ENCODE peak calls at places on chromosomes 1 and 21, in eight cellular contexts. D is GM23248, L is HCT116, V is PC-3, A is colonic mucosa, Z is astrocyte, W is mammary epithelial cell, F is K562. J is an unnamed sample.

GRCh38 chr1:191668525-191668924 is 489.7 kb upstream of the RGS18 start:
- DNase-seq in D (no peak), L (no peak), V (no peak), A (no peak), Z (no peak), W (no peak), F (no peak), J (no peak)

GRCh38 chr1:168801032-168801745 is 72.2 kb upstream of the DPT start:
- DNase-seq in D (no peak), L (no peak), V (peak), A (no peak), Z (peak), W (no peak), F (no peak), J (no peak)

GRCh38 chr1:244757091-244757939 is 78.1 kb upstream of the COX20 start:
- DNase-seq in D (peak), L (no peak), V (peak), A (no peak), Z (peak), W (no peak), F (no peak), J (no peak)

GRCh38 chr1:12157366-12158231 is 9.2 kb upstream of the TNFRSF1B start:
- DNase-seq in D (no peak), L (no peak), V (peak), A (no peak), Z (no peak), W (no peak), F (no peak), J (no peak)

GRCh38 chr1:160625725-160626498 is 20.9 kb downstream of the SLAMF1 start:
- DNase-seq in D (no peak), L (no peak), V (no peak), A (no peak), Z (no peak), W (no peak), F (no peak), J (no peak)

GRCh38 chr1:63317007-63317813 is 5.2 kb upstream of the FOXD3 start:
- DNase-seq in D (peak), L (peak), V (peak), A (peak), Z (no peak), W (peak), F (peak), J (no peak)

GRCh38 chr1:36366091-36366661 is 19.5 kb downstream of the STK40 start:
- DNase-seq in D (peak), L (no peak), V (no peak), A (no peak), Z (peak), W (no peak), F (no peak), J (no peak)

GRCh38 chr21:31945576-31945975 is 72.8 kb downstream of the HUNK start:
- DNase-seq in D (peak), L (no peak), V (peak), A (no peak), Z (peak), W (no peak), F (no peak), J (no peak)

GRCh38 chr21:43369124-43369523 is 57.8 kb downstream of the SIK1 start:
- DNase-seq in D (peak), L (no peak), V (peak), A (no peak), Z (peak), W (peak), F (no peak), J (no peak)

GRCh38 chr1:9985001-9985400 is 12.0 kb upstream of the RBP7 start:
- DNase-seq in D (no peak), L (no peak), V (no peak), A (no peak), Z (no peak), W (no peak), F (no peak), J (no peak)

GRCh38 chr1:18965206-18966173 is 9.0 kb upstream of the IFFO2 start:
- DNase-seq in D (peak), L (no peak), V (peak), A (no peak), Z (peak), W (peak), F (no peak), J (no peak)

GRCh38 chr1:27954186-27954585 is 5.6 kb upstream of the XKR8 start:
- DNase-seq in D (no peak), L (no peak), V (no peak), A (no peak), Z (no peak), W (no peak), F (no peak), J (no peak)

GRCh38 chr1:31881698-31882000 is 56.5 kb downstream of the PTP4A2 start:
- DNase-seq in D (no peak), L (no peak), V (no peak), A (no peak), Z (no peak), W (no peak), F (no peak), J (no peak)

GRCh38 chr1:186925881-186926676 is 97.3 kb downstream of the PLA2G4A start:
- DNase-seq in D (peak), L (no peak), V (peak), A (no peak), Z (no peak), W (no peak), F (no peak), J (no peak)

GRCh38 chr1:58909162-58909560 is 125.3 kb upstream of the JUN start:
- DNase-seq in D (peak), L (no peak), V (peak), A (no peak), Z (peak), W (peak), F (no peak), J (no peak)

DNA sequence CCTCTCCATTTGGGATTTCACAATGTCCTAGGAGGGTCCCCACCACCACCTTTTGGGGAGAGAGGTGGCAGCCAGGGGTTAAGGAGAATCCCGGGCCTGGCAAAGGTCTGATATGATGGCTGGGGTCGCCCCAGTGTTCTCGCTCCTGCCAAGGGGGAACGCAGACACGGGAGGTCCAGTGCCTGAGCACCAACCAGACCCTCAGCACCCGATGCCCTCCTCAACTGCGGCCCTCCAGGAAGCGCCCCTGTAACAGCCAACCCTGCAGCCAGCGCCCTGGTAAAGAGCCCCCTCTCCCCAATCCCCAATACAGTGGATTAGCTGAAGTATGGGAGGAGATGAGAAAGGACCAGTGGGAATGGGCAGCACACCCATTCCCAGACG is 10.4 kb downstream of the ADAMTSL4 start:
- DNase-seq in D (no peak), L (no peak), V (no peak), A (no peak), Z (no peak), W (no peak), F (no peak), J (no peak)
- H3K9ac ChIP-seq in D (no peak), L (no peak), V (no peak), A (peak), Z (no peak), W (no peak), F (peak), J (no peak)

GRCh38 chr21:37208056-37208705 is 59.0 kb downstream of the VPS26C start:
- DNase-seq in D (peak), L (no peak), V (no peak), A (no peak), Z (no peak), W (no peak), F (peak), J (no peak)

GRCh38 chr21:37208741-37209225 is 58.4 kb downstream of the VPS26C start:
- DNase-seq in D (no peak), L (no peak), V (no peak), A (no peak), Z (no peak), W (no peak), F (no peak), J (no peak)

GRCh38 chr21:37210017-37210593 is 57.0 kb downstream of the VPS26C start:
- DNase-seq in D (no peak), L (no peak), V (no peak), A (no peak), Z (no peak), W (no peak), F (no peak), J (no peak)

GRCh38 chr21:37206531-37206930 is 60.6 kb downstream of the VPS26C start:
- DNase-seq in D (no peak), L (no peak), V (no peak), A (no peak), Z (no peak), W (peak), F (no peak), J (no peak)

GRCh38 chr21:37207441-37208009 is 59.6 kb downstream of the VPS26C start:
- DNase-seq in D (peak), L (peak), V (peak), A (no peak), Z (peak), W (peak), F (no peak), J (no peak)
- H3K27ac ChIP-seq in D (peak), L (peak), V (no peak), A (no peak), Z (no peak), W (peak), F (peak), J (no peak)

GRCh38 chr1:116666090-116666489 is 1.4 kb downstream of the IGSF3 start:
- DNase-seq in D (peak), L (no peak), V (peak), A (peak), Z (no peak), W (no peak), F (no peak), J (no peak)
- H3K4me3 ChIP-seq in D (no peak), L (no peak), V (peak), A (peak), Z (no peak), W (peak), F (no peak), J (peak)

DNA sequence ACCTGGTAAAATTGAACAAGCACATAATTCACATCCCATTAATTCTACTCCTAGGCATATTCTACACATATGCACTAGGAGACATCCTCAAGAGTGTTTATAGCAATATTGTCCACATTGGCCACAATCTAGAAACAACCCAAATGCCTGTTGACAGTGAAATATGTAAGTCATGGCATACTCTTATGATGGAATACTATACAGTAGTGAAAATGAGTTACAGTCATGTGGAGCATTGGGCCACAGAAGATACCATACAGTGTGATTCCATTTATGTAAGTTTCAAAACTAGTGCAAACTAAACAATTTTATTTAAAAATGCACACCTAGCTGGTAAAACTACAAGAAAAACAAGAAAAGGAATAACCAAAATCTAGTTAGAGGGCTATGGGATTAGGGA is 19.1 kb downstream of the CHIT1 start:
- DNase-seq in D (no peak), L (no peak), V (no peak), A (no peak), Z (no peak), W (no peak), F (no peak), J (no peak)
- H3K9ac ChIP-seq in D (no peak), L (no peak), V (no peak), A (no peak), Z (no peak), W (no peak), F (no peak), J (no peak)

GRCh38 chr21:28754862-28755261 is 237.8 kb downstream of the LTN1 start:
- DNase-seq in D (no peak), L (no peak), V (no peak), A (no peak), Z (no peak), W (no peak), F (no peak), J (no peak)
- H3K27ac ChIP-seq in D (peak), L (no peak), V (no peak), A (no peak), Z (no peak), W (no peak), F (no peak), J (no peak)

GRCh38 chr1:150568567-150568966 is 10.8 kb downstream of the MCL1 start:
- DNase-seq in D (no peak), L (no peak), V (no peak), A (no peak), Z (no peak), W (no peak), F (no peak), J (no peak)

GRCh38 chr1:150566589-150567340 is 12.6 kb downstream of the MCL1 start:
- DNase-seq in D (no peak), L (no peak), V (no peak), A (no peak), Z (no peak), W (no peak), F (no peak), J (no peak)

GRCh38 chr1:150567717-150568561 is 11.5 kb downstream of the MCL1 start:
- DNase-seq in D (peak), L (no peak), V (peak), A (peak), Z (peak), W (peak), F (peak), J (no peak)

GRCh38 chr1:150564051-150564991 is 15.1 kb downstream of the MCL1 start:
- DNase-seq in D (peak), L (no peak), V (no peak), A (no peak), Z (no peak), W (no peak), F (no peak), J (no peak)

GRCh38 chr1:150567341-150567716 is 12.1 kb downstream of the MCL1 start:
- DNase-seq in D (peak), L (no peak), V (no peak), A (no peak), Z (no peak), W (no peak), F (no peak), J (no peak)
- H3K4me3 ChIP-seq in D (no peak), L (no peak), V (no peak), A (no peak), Z (peak), W (no peak), F (no peak), J (no peak)